ENCODE peak calls at places on chromosomes 4 and X, in four cellular contexts. X is K562, C is HepG2, S is H1. G is an unnamed sample.

GRCh38 chr4:19239565-19239964 is 1012.1 kb upstream of the SLIT2 start:
- DNase-seq in X (no peak), C (no peak), S (no peak), G (peak)

GRCh38 chrX:68833855-68834331 is 5.1 kb downstream of the EFNB1 start:
- DNase-seq in X (no peak), C (no peak), S (no peak), G (no peak)

GRCh38 chr4:115113382-115114106 is at the start of gene NDST4:
- DNase-seq in X (no peak), C (no peak), S (no peak), G (no peak)

GRCh38 chr4:158630893-158631292 is 40.8 kb downstream of the C4orf46 start:
- DNase-seq in X (no peak), C (no peak), S (no peak), G (peak)

GRCh38 chrX:10233173-10233572 is 76.4 kb downstream of the CLCN4 start:
- DNase-seq in X (no peak), C (no peak), S (no peak), G (no peak)

GRCh38 chr4:156999175-156999517 is 27.5 kb upstream of the PDGFC start:
- DNase-seq in X (no peak), C (peak), S (no peak), G (peak)

GRCh38 chrX:26851981-26852380 is 611.2 kb downstream of the PPP4R3C start:
- DNase-seq in X (no peak), C (peak), S (no peak), G (peak)

GRCh38 chrX:74505437-74505836 is 84.1 kb downstream of the SLC16A2 start:
- DNase-seq in X (no peak), C (no peak), S (no peak), G (no peak)

GRCh38 chrX:40166582-40166981 is 68.8 kb upstream of the BCOR start:
- DNase-seq in X (no peak), C (no peak), S (no peak), G (no peak)

GRCh38 chrX:7552758-7553157 is 290.2 kb upstream of the VCX start:
- DNase-seq in X (no peak), C (no peak), S (no peak), G (no peak)

DNA sequence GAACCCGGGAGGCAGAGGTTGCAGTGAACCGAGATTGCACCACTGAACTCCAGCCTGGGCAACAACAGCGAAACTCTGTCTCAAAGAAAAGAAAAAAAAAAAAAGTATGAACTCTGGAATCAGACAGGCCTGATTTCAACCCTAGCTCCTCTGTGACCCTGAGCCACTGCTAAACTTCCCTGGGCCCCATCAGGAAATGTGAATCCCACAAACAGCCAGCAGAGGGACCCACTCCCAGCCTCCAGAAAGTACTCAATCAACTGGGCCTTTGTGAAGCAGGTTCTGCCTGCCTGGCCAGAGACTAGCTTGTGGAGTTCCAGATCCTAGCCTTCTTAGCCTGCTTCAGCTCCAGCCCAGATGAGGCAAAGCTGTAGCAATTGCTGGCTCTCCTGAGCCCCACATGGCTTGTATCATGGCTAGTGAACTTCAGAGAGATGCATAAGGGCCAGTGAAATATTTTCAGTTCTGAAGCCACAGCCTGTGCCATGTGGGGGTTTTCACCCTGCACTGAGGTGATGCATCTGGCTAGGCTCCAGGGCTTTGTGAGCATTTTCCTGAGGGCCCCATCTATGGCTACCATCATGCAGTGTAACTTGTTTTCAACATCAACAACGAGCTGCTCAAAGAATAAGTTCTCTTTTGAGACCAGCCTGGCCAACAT is 7.2 kb upstream of the IDS start:
- DNase-seq in X (peak), C (peak), S (no peak), G (peak)
- TF ChIP-seq POLR2AphosphoS5 in X (no peak), C (no peak), S (no peak), G (no peak)

GRCh38 chr4:930827-931193 is 1.3 kb downstream of the GAK start:
- DNase-seq in X (no peak), C (no peak), S (no peak), G (no peak)
- TF ChIP-seq JUN in X (no peak), C (no peak), S (no peak), G (no peak)

GRCh38 chr4:106063009-106063408 is 167.7 kb downstream of the NPNT start:
- DNase-seq in X (no peak), C (no peak), S (no peak), G (peak)

GRCh38 chr4:106056914-106057313 is 161.6 kb downstream of the NPNT start:
- DNase-seq in X (no peak), C (no peak), S (peak), G (no peak)

GRCh38 chr4:106065018-106065417 is 169.7 kb downstream of the NPNT start:
- DNase-seq in X (no peak), C (no peak), S (no peak), G (no peak)

GRCh38 chr4:106058919-106059318 is 163.6 kb downstream of the NPNT start:
- DNase-seq in X (no peak), C (no peak), S (no peak), G (no peak)

GRCh38 chr4:106062452-106062875 is 167.2 kb downstream of the NPNT start:
- DNase-seq in X (peak), C (peak), S (no peak), G (peak)
- TF ChIP-seq POLR2AphosphoS5 in X (no peak), C (no peak), S (no peak), G (peak)

GRCh38 chr4:52837716-52838558 is 24.2 kb upstream of the RASL11B start:
- DNase-seq in X (no peak), C (peak), S (no peak), G (no peak)
- TF ChIP-seq JUN in X (no peak), C (no peak), S (no peak), G (no peak)

G was measured in endothelial cell of umbilical vein.